ENCODE peak calls at places on chromosome 4, in four cellular contexts. One of them, this sample, is unnamed.

GRCh38 chr4:14644568-14645282 is 357.6 kb upstream of the CPEB2 start:
- DNase-seq in AG04449: no peak
- DNase-seq in endodermal cell: no peak
- DNase-seq in lung: no peak
- DNase-seq in this sample: no peak

GRCh38 chr4:123632646-123633045 is 236.1 kb downstream of the SPRY1 start:
- DNase-seq in AG04449: no peak
- DNase-seq in lung: no peak
- DNase-seq in endodermal cell: no peak
- DNase-seq in this sample: no peak

GRCh38 chr4:153197301-153197700 is 6.9 kb upstream of the TRIM2 start:
- DNase-seq in lung: no peak
- DNase-seq in AG04449: no peak
- DNase-seq in endodermal cell: no peak
- DNase-seq in this sample: no peak

GRCh38 chr4:8329560-8329858 is 60.0 kb downstream of the HTRA3 start:
- DNase-seq in AG04449: no peak
- DNase-seq in endodermal cell: peak; percentile 13
- DNase-seq in lung: no peak
- DNase-seq in this sample: no peak

GRCh38 chr4:6066191-6066590 is 48.0 kb upstream of the C4orf50 start:
- DNase-seq in AG04449: no peak
- DNase-seq in endodermal cell: no peak
- DNase-seq in lung: no peak
- DNase-seq in this sample: no peak

GRCh38 chr4:189215574-189215973 is 725.1 kb upstream of the FRG1 start:
- DNase-seq in AG04449: no peak
- DNase-seq in endodermal cell: no peak
- DNase-seq in lung: no peak
- DNase-seq in this sample: no peak

GRCh38 chr4:156815717-156816319 is 155.8 kb downstream of the PDGFC start:
- DNase-seq in endodermal cell: no peak
- DNase-seq in AG04449: no peak
- DNase-seq in lung: no peak
- DNase-seq in this sample: no peak

GRCh38 chr4:74114234-74114633 is 15.2 kb upstream of the CXCL2 start:
- DNase-seq in endodermal cell: no peak
- DNase-seq in lung: no peak
- DNase-seq in AG04449: peak; percentile 70
- DNase-seq in this sample: peak; percentile 20

GRCh38 chr4:153419673-153420278 is 46.4 kb upstream of the TMEM131L start:
- DNase-seq in endodermal cell: no peak
- DNase-seq in AG04449: no peak
- DNase-seq in lung: no peak
- DNase-seq in this sample: no peak

GRCh38 chr4:94744830-94745229 is 12.9 kb upstream of the BMPR1B start:
- DNase-seq in lung: no peak
- DNase-seq in endodermal cell: no peak
- DNase-seq in AG04449: no peak
- DNase-seq in this sample: no peak

GRCh38 chr4:62601737-62602136 is 1401.6 kb downstream of the ADGRL3 start:
- DNase-seq in endodermal cell: no peak
- DNase-seq in AG04449: no peak
- DNase-seq in lung: no peak
- DNase-seq in this sample: no peak

GRCh38 chr4:13413719-13414437 is 70.3 kb downstream of the RAB28 start:
- DNase-seq in endodermal cell: no peak
- DNase-seq in lung: no peak
- DNase-seq in AG04449: no peak
- DNase-seq in this sample: no peak

GRCh38 chr4:3331511-3332394 is 38.9 kb downstream of the RGS12 start:
- DNase-seq in lung: no peak
- DNase-seq in endodermal cell: peak; percentile 43
- DNase-seq in AG04449: no peak
- DNase-seq in this sample: no peak

GRCh38 chr4:4344915-4345527 is 41.9 kb upstream of the NSG1 start:
- DNase-seq in lung: no peak
- DNase-seq in AG04449: no peak
- DNase-seq in endodermal cell: no peak
- DNase-seq in this sample: no peak

GRCh38 chr4:110394871-110395270 is 81.1 kb upstream of the ENPEP start:
- DNase-seq in lung: no peak
- DNase-seq in AG04449: no peak
- DNase-seq in endodermal cell: no peak
- DNase-seq in this sample: no peak

GRCh38 chr4:170395773-170396172 is 306.0 kb upstream of the AADAT start:
- DNase-seq in lung: no peak
- DNase-seq in AG04449: no peak
- DNase-seq in endodermal cell: no peak
- DNase-seq in this sample: no peak

GRCh38 chr4:138158746-138159297 is 83.3 kb downstream of the SLC7A11 start:
- DNase-seq in lung: no peak
- DNase-seq in AG04449: peak; percentile 29
- DNase-seq in endodermal cell: no peak
- DNase-seq in this sample: peak; percentile 56

GRCh38 chr4:175090116-175090515 is 172.0 kb downstream of the ADAM29 start:
- DNase-seq in lung: no peak
- DNase-seq in AG04449: no peak
- DNase-seq in endodermal cell: no peak
- DNase-seq in this sample: no peak

GRCh38 chr4:142719854-142720541 is 126.1 kb downstream of the INPP4B start:
- DNase-seq in endodermal cell: no peak
- DNase-seq in AG04449: no peak
- DNase-seq in lung: no peak
- DNase-seq in this sample: no peak

GRCh38 chr4:148311493-148311892 is 130.7 kb downstream of the NR3C2 start:
- DNase-seq in AG04449: no peak
- DNase-seq in lung: no peak
- DNase-seq in endodermal cell: no peak
- DNase-seq in this sample: no peak

GRCh38 chr4:33685939-33686338 is 2558.4 kb downstream of the ARAP2 start:
- DNase-seq in endodermal cell: no peak
- DNase-seq in AG04449: no peak
- DNase-seq in lung: no peak
- DNase-seq in this sample: no peak

GRCh38 chr4:76383001-76383400 is 37.9 kb downstream of the CCDC158 start:
- DNase-seq in AG04449: no peak
- DNase-seq in endodermal cell: no peak
- DNase-seq in lung: no peak
- DNase-seq in this sample: no peak

GRCh38 chr4:88843067-88843723 is 145.6 kb upstream of the NAP1L5 start:
- DNase-seq in endodermal cell: no peak
- DNase-seq in AG04449: no peak
- DNase-seq in lung: no peak
- DNase-seq in this sample: no peak

GRCh38 chr4:76729991-76730390 is 168.0 kb downstream of the SOWAHB start:
- DNase-seq in endodermal cell: no peak
- DNase-seq in AG04449: no peak
- DNase-seq in lung: no peak
- DNase-seq in this sample: no peak

GRCh38 chr4:176793060-176793605 is 411 bp upstream of the VEGFC start:
- DNase-seq in lung: no peak
- DNase-seq in AG04449: no peak
- DNase-seq in endodermal cell: no peak
- DNase-seq in this sample: no peak

GRCh38 chr4:184548321-184548650 is 73.9 kb upstream of the IRF2 start:
- DNase-seq in lung: no peak
- DNase-seq in AG04449: no peak
- DNase-seq in endodermal cell: no peak
- DNase-seq in this sample: no peak

GRCh38 chr4:163111588-163111987 is 55.1 kb downstream of the NAF1 start:
- DNase-seq in AG04449: no peak
- DNase-seq in lung: no peak
- DNase-seq in endodermal cell: no peak
- DNase-seq in this sample: no peak

GRCh38 chr4:120658772-120659171 is 263.8 kb downstream of the PRDM5 start:
- DNase-seq in endodermal cell: no peak
- DNase-seq in lung: no peak
- DNase-seq in AG04449: no peak
- DNase-seq in this sample: no peak

GRCh38 chr4:52263612-52264011 is 212.5 kb downstream of the SPATA18 start:
- DNase-seq in endodermal cell: no peak
- DNase-seq in AG04449: no peak
- DNase-seq in lung: no peak
- DNase-seq in this sample: no peak

GRCh38 chr4:14415146-14415545 is 587.1 kb upstream of the CPEB2 start:
- DNase-seq in endodermal cell: peak; percentile 65
- DNase-seq in AG04449: no peak
- DNase-seq in lung: no peak
- DNase-seq in this sample: no peak

GRCh38 chr4:118360101-118360500 is 7.3 kb upstream of the PRSS12 start:
- DNase-seq in endodermal cell: no peak
- DNase-seq in AG04449: no peak
- DNase-seq in lung: no peak
- DNase-seq in this sample: no peak

GRCh38 chr4:110099638-110100037 is 98.8 kb downstream of the ELOVL6 start:
- DNase-seq in endodermal cell: no peak
- DNase-seq in lung: no peak
- DNase-seq in AG04449: no peak
- DNase-seq in this sample: no peak

GRCh38 chr4:142282870-142283431 is 563.1 kb downstream of the INPP4B start:
- DNase-seq in AG04449: no peak
- DNase-seq in endodermal cell: peak; percentile 58
- DNase-seq in lung: no peak
- DNase-seq in this sample: no peak

GRCh38 chr4:71162386-71162785 is 168.9 kb downstream of the DCK start:
- DNase-seq in endodermal cell: no peak
- DNase-seq in AG04449: no peak
- DNase-seq in lung: no peak
- DNase-seq in this sample: no peak

GRCh38 chr4:17128268-17128667 is 229.8 kb upstream of the LDB2 start:
- DNase-seq in lung: no peak
- DNase-seq in AG04449: no peak
- DNase-seq in endodermal cell: no peak
- DNase-seq in this sample: no peak

DNA sequence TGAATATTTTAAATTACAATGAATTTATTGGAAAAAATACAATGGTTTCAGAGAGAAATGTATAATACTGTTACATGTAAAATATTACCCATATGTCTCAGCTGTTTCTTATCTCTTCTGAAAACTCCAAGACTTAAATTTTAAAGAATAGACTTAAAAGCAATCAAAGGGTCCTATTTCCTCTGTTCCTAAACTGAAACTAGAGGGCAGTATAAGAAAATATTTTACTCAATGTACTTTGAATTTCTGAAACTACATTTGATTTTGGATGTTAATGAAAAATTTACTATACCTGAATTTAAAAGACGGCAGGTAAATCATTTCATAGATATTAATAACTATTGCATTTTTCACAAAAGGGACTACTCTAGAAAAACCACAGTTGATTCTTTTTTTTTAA is 200.2 kb downstream of the LRBA start:
- DNase-seq in AG04449: no peak
- DNase-seq in endodermal cell: no peak
- DNase-seq in lung: no peak
- DNase-seq in this sample: no peak
- TF ChIP-seq CTCF in AG04449: no peak
- TF ChIP-seq CTCF in endodermal cell: peak; percentile 53
- TF ChIP-seq CTCF in lung: no peak
- TF ChIP-seq CTCF in this sample: no peak

GRCh38 chr4:112532267-112532666 is 16.3 kb upstream of the NEUROG2 start:
- DNase-seq in lung: no peak
- DNase-seq in endodermal cell: no peak
- DNase-seq in AG04449: no peak
- DNase-seq in this sample: no peak

GRCh38 chr4:112526061-112526460 is 10.1 kb upstream of the NEUROG2 start:
- DNase-seq in endodermal cell: no peak
- DNase-seq in AG04449: peak; percentile 9
- DNase-seq in lung: no peak
- DNase-seq in this sample: no peak

GRCh38 chr4:112536123-112536522 is 20.1 kb upstream of the NEUROG2 start:
- DNase-seq in endodermal cell: no peak
- DNase-seq in AG04449: no peak
- DNase-seq in lung: no peak
- DNase-seq in this sample: no peak

GRCh38 chr4:112531146-112531545 is 15.2 kb upstream of the NEUROG2 start:
- DNase-seq in AG04449: no peak
- DNase-seq in lung: no peak
- DNase-seq in endodermal cell: no peak
- DNase-seq in this sample: no peak
- TF ChIP-seq CTCF in AG04449: no peak
- TF ChIP-seq CTCF in lung: no peak
- TF ChIP-seq CTCF in endodermal cell: no peak
- TF ChIP-seq CTCF in this sample: no peak

DNA sequence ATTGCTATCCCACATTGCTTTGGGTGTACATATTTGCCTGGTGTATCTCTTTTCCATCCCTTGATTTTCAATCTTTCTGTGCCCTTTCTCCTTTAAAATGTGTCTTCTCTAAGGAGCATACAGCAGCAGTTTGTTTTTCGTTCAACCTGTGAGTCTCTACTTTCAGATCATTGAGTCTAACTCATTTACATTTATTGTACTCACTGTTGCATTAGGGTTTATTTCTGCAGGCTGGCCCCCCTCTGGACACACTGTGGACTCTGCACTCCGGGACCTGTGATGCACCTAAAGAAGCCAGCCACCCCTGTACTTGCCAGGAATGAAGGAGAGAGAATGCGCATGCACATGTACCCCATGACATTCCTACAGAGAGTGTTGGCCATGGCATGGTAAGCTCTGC is 93.0 kb downstream of the FAM53A start:
- DNase-seq in lung: no peak
- DNase-seq in AG04449: no peak
- DNase-seq in endodermal cell: peak; percentile 23
- DNase-seq in this sample: no peak
- TF ChIP-seq CTCF in lung: no peak
- TF ChIP-seq CTCF in AG04449: no peak
- TF ChIP-seq CTCF in endodermal cell: no peak
- TF ChIP-seq CTCF in this sample: no peak

GRCh38 chr4:81606796-81607550 is 135.3 kb upstream of the RASGEF1B start:
- DNase-seq in endodermal cell: peak; percentile 67
- DNase-seq in lung: peak; percentile 35
- DNase-seq in AG04449: no peak
- DNase-seq in this sample: no peak
- TF ChIP-seq CTCF in endodermal cell: peak; percentile 34
- TF ChIP-seq CTCF in lung: no peak
- TF ChIP-seq CTCF in AG04449: no peak
- TF ChIP-seq CTCF in this sample: no peak

This sample was measured in AG09319.